ENCODE peak calls at places on chromosomes 7 and 10, in nine cellular contexts. One of them, this sample, is unnamed.
A peak's percentile ranks its signal among the peaks of the same experiment; 100 is the strongest.

GRCh38 chr10:128036746-128037542 is 89.3 kb downstream of the MKI67 start:
- DNase-seq in K562: no peak
- DNase-seq in Peyer's patch: no peak
- DNase-seq in glutamatergic neuron: no peak
- DNase-seq in A549: no peak
- DNase-seq in tibial nerve: no peak
- DNase-seq in cardiac fibroblast: peak; percentile 42
- DNase-seq in neural progenitor cell: no peak
- DNase-seq in fibroblast of the aortic adventitia: no peak
- DNase-seq in this sample: peak; percentile 80

GRCh38 chr7:16836481-16836880 is 31.7 kb upstream of the AGR2 start:
- DNase-seq in K562: no peak
- DNase-seq in Peyer's patch: no peak
- DNase-seq in glutamatergic neuron: no peak
- DNase-seq in A549: no peak
- DNase-seq in tibial nerve: no peak
- DNase-seq in cardiac fibroblast: no peak
- DNase-seq in neural progenitor cell: no peak
- DNase-seq in fibroblast of the aortic adventitia: no peak
- DNase-seq in this sample: no peak

GRCh38 chr7:93717217-93717900 is 142.8 kb upstream of the CALCR start:
- DNase-seq in K562: no peak
- DNase-seq in Peyer's patch: no peak
- DNase-seq in glutamatergic neuron: no peak
- DNase-seq in A549: no peak
- DNase-seq in tibial nerve: no peak
- DNase-seq in cardiac fibroblast: peak; percentile 21
- DNase-seq in neural progenitor cell: no peak
- DNase-seq in fibroblast of the aortic adventitia: peak; percentile 11
- DNase-seq in this sample: peak; percentile 23

GRCh38 chr10:125134916-125135770 is 25.2 kb downstream of the CTBP2 start:
- DNase-seq in K562: no peak
- DNase-seq in Peyer's patch: no peak
- DNase-seq in glutamatergic neuron: no peak
- DNase-seq in A549: no peak
- DNase-seq in tibial nerve: no peak
- DNase-seq in cardiac fibroblast: no peak
- DNase-seq in neural progenitor cell: no peak
- DNase-seq in fibroblast of the aortic adventitia: no peak
- DNase-seq in this sample: no peak

GRCh38 chr7:131072505-131073091 is 255.1 kb upstream of the MKLN1 start:
- DNase-seq in K562: peak; percentile 70
- DNase-seq in Peyer's patch: no peak
- DNase-seq in glutamatergic neuron: no peak
- DNase-seq in A549: peak; percentile 43
- DNase-seq in tibial nerve: no peak
- DNase-seq in cardiac fibroblast: peak; percentile 58
- DNase-seq in neural progenitor cell: peak; percentile 59
- DNase-seq in fibroblast of the aortic adventitia: peak; percentile 68
- DNase-seq in this sample: peak; percentile 18

GRCh38 chr10:89414879-89415821 is 782 bp downstream of the IFIT5 start:
- DNase-seq in K562: no peak
- DNase-seq in Peyer's patch: peak; percentile 72
- DNase-seq in glutamatergic neuron: peak; percentile 64
- DNase-seq in A549: peak; percentile 59
- DNase-seq in tibial nerve: peak; percentile 63
- DNase-seq in cardiac fibroblast: peak; percentile 32
- DNase-seq in neural progenitor cell: peak; percentile 60
- DNase-seq in fibroblast of the aortic adventitia: peak; percentile 43
- DNase-seq in this sample: peak; percentile 47

GRCh38 chr7:55078465-55079372 is 59.9 kb downstream of the EGFR start:
- DNase-seq in K562: peak; percentile 17
- DNase-seq in Peyer's patch: no peak
- DNase-seq in glutamatergic neuron: no peak
- DNase-seq in A549: no peak
- DNase-seq in tibial nerve: peak; percentile 44
- DNase-seq in cardiac fibroblast: no peak
- DNase-seq in neural progenitor cell: peak; percentile 54
- DNase-seq in fibroblast of the aortic adventitia: no peak
- DNase-seq in this sample: no peak

GRCh38 chr10:32958992-32959703 is 1.1 kb upstream of the ITGB1 start:
- DNase-seq in K562: no peak
- DNase-seq in Peyer's patch: no peak
- DNase-seq in glutamatergic neuron: no peak
- DNase-seq in A549: no peak
- DNase-seq in tibial nerve: no peak
- DNase-seq in cardiac fibroblast: no peak
- DNase-seq in neural progenitor cell: no peak
- DNase-seq in fibroblast of the aortic adventitia: no peak
- DNase-seq in this sample: no peak

GRCh38 chr10:3226960-3227724 is 54.6 kb upstream of the PITRM1 start:
- DNase-seq in K562: no peak
- DNase-seq in Peyer's patch: no peak
- DNase-seq in glutamatergic neuron: no peak
- DNase-seq in A549: peak; percentile 36
- DNase-seq in tibial nerve: no peak
- DNase-seq in cardiac fibroblast: peak; percentile 45
- DNase-seq in neural progenitor cell: no peak
- DNase-seq in fibroblast of the aortic adventitia: peak; percentile 90
- DNase-seq in this sample: peak; percentile 79

GRCh38 chr7:130887182-130888016 is 153.4 kb upstream of the KLF14 start:
- DNase-seq in K562: no peak
- DNase-seq in Peyer's patch: no peak
- DNase-seq in glutamatergic neuron: no peak
- DNase-seq in A549: no peak
- DNase-seq in tibial nerve: no peak
- DNase-seq in cardiac fibroblast: peak; percentile 65
- DNase-seq in neural progenitor cell: no peak
- DNase-seq in fibroblast of the aortic adventitia: peak; percentile 81
- DNase-seq in this sample: peak; percentile 82

GRCh38 chr10:125134483-125134848 is 25.9 kb downstream of the CTBP2 start:
- DNase-seq in K562: no peak
- DNase-seq in Peyer's patch: no peak
- DNase-seq in glutamatergic neuron: no peak
- DNase-seq in A549: no peak
- DNase-seq in tibial nerve: no peak
- DNase-seq in cardiac fibroblast: no peak
- DNase-seq in neural progenitor cell: no peak
- DNase-seq in fibroblast of the aortic adventitia: no peak
- DNase-seq in this sample: no peak

GRCh38 chr10:129096340-129096984 is 370.6 kb upstream of the MGMT start:
- DNase-seq in K562: no peak
- DNase-seq in Peyer's patch: peak; percentile 11
- DNase-seq in glutamatergic neuron: no peak
- DNase-seq in A549: no peak
- DNase-seq in tibial nerve: peak; percentile 60
- DNase-seq in cardiac fibroblast: peak; percentile 99
- DNase-seq in neural progenitor cell: no peak
- DNase-seq in fibroblast of the aortic adventitia: peak; percentile 99
- DNase-seq in this sample: peak; percentile 97

GRCh38 chr7:2495402-2496309 is 19.5 kb upstream of the GRIFIN start:
- DNase-seq in K562: no peak
- DNase-seq in Peyer's patch: no peak
- DNase-seq in glutamatergic neuron: peak; percentile 73
- DNase-seq in A549: no peak
- DNase-seq in tibial nerve: no peak
- DNase-seq in cardiac fibroblast: no peak
- DNase-seq in neural progenitor cell: peak; percentile 96
- DNase-seq in fibroblast of the aortic adventitia: no peak
- DNase-seq in this sample: no peak

DNA sequence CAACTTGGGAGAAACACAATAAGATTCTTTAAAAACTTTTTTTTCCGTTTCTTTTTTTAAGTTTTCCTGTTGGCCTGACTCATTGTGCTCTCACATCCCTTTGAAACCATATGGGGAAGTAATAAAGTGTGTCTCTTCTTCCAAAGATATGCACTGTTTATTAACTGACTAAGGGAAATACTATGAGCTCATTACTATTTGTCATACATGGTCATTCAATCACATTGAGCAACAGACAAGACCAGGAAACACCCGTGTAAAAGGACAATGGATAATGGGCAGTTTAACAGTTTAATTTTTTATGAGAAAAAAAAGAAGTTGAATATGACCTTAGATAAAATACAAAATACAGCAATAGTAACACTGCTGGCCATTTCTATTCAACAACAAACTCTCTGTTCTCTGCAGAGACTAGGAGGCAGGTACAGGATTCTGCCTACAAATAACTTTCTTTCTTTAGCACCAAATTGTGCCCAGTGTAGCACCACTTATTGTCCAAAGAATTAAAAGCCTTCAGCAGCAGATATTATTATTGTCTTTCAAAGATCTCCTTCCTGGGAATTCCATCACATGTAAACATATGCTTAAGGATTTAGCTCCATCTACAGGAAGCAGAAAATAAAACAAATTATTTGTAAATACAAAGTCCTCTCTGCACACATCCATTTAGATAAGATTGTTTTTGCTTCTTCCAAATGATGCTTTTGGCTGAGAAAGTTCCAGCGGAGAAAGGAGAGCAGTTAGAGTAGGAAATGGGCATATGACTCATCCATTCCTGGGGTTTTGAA is 55.0 kb upstream of the AKR1E2 start:
- DNase-seq in K562: peak; percentile 10
- DNase-seq in Peyer's patch: no peak
- DNase-seq in glutamatergic neuron: no peak
- DNase-seq in A549: peak; percentile 69
- DNase-seq in tibial nerve: no peak
- DNase-seq in cardiac fibroblast: peak; percentile 92
- DNase-seq in neural progenitor cell: no peak
- DNase-seq in fibroblast of the aortic adventitia: peak; percentile 97
- DNase-seq in this sample: peak; percentile 77
- TF ChIP-seq CTCF in K562: no peak
- TF ChIP-seq CTCF in Peyer's patch: no peak
- TF ChIP-seq CTCF in glutamatergic neuron: no peak
- TF ChIP-seq CTCF in A549: peak; percentile 83
- TF ChIP-seq CTCF in tibial nerve: peak; percentile 20
- TF ChIP-seq CTCF in cardiac fibroblast: peak; percentile 16
- TF ChIP-seq CTCF in neural progenitor cell: peak; percentile 52
- TF ChIP-seq CTCF in fibroblast of the aortic adventitia: peak; percentile 27
- TF ChIP-seq CTCF in this sample: peak; percentile 39

GRCh38 chr7:141752634-141753033 is 11.3 kb upstream of the TAS2R3 start:
- DNase-seq in K562: no peak
- DNase-seq in Peyer's patch: no peak
- DNase-seq in glutamatergic neuron: no peak
- DNase-seq in A549: no peak
- DNase-seq in tibial nerve: no peak
- DNase-seq in cardiac fibroblast: no peak
- DNase-seq in neural progenitor cell: no peak
- DNase-seq in fibroblast of the aortic adventitia: no peak
- DNase-seq in this sample: no peak
- TF ChIP-seq CTCF in K562: peak; percentile 23
- TF ChIP-seq CTCF in Peyer's patch: no peak
- TF ChIP-seq CTCF in glutamatergic neuron: peak; percentile 69
- TF ChIP-seq CTCF in A549: no peak
- TF ChIP-seq CTCF in tibial nerve: no peak
- TF ChIP-seq CTCF in cardiac fibroblast: peak; percentile 30
- TF ChIP-seq CTCF in neural progenitor cell: peak; percentile 48
- TF ChIP-seq CTCF in fibroblast of the aortic adventitia: peak; percentile 25
- TF ChIP-seq CTCF in this sample: peak; percentile 66

GRCh38 chr7:151091988-151092387 is 5.7 kb downstream of the AGAP3 start:
- DNase-seq in K562: no peak
- DNase-seq in Peyer's patch: no peak
- DNase-seq in glutamatergic neuron: no peak
- DNase-seq in A549: no peak
- DNase-seq in tibial nerve: no peak
- DNase-seq in cardiac fibroblast: no peak
- DNase-seq in neural progenitor cell: no peak
- DNase-seq in fibroblast of the aortic adventitia: no peak
- DNase-seq in this sample: no peak

GRCh38 chr7:151089893-151090730 is 3.8 kb downstream of the AGAP3 start:
- DNase-seq in K562: no peak
- DNase-seq in Peyer's patch: no peak
- DNase-seq in glutamatergic neuron: no peak
- DNase-seq in A549: no peak
- DNase-seq in tibial nerve: no peak
- DNase-seq in cardiac fibroblast: no peak
- DNase-seq in neural progenitor cell: no peak
- DNase-seq in fibroblast of the aortic adventitia: no peak
- DNase-seq in this sample: no peak

GRCh38 chr7:151093748-151094147 is 7.5 kb downstream of the AGAP3 start:
- DNase-seq in K562: no peak
- DNase-seq in Peyer's patch: no peak
- DNase-seq in glutamatergic neuron: no peak
- DNase-seq in A549: no peak
- DNase-seq in tibial nerve: no peak
- DNase-seq in cardiac fibroblast: no peak
- DNase-seq in neural progenitor cell: no peak
- DNase-seq in fibroblast of the aortic adventitia: no peak
- DNase-seq in this sample: no peak

GRCh38 chr7:151091003-151091402 is 4.7 kb downstream of the AGAP3 start:
- DNase-seq in K562: no peak
- DNase-seq in Peyer's patch: no peak
- DNase-seq in glutamatergic neuron: no peak
- DNase-seq in A549: no peak
- DNase-seq in tibial nerve: no peak
- DNase-seq in cardiac fibroblast: no peak
- DNase-seq in neural progenitor cell: no peak
- DNase-seq in fibroblast of the aortic adventitia: no peak
- DNase-seq in this sample: no peak

DNA sequence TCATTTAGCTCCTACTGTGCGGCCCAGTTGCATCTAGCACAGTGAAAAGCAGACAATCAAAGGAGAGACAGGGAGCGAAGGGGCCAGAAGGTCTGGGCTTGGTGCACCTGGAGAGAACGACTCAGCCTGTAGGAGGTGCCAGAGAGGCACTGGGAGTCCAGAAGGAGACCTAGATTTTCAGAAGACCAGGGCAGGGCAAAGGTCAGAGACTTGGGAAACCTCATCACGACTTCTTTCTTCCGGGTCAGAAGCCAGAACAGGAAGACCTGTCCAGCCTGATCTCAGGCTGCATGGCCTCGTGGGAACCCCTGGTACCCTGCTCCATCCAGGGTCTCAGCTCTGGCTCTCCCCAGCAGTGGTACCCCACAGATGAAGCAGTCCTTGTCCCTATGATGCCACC is 5.2 kb downstream of the AGAP3 start:
- DNase-seq in K562: peak; percentile 76
- DNase-seq in Peyer's patch: no peak
- DNase-seq in glutamatergic neuron: peak; percentile 74
- DNase-seq in A549: peak; percentile 69
- DNase-seq in tibial nerve: no peak
- DNase-seq in cardiac fibroblast: no peak
- DNase-seq in neural progenitor cell: peak; percentile 70
- DNase-seq in fibroblast of the aortic adventitia: no peak
- DNase-seq in this sample: peak; percentile 42
- TF ChIP-seq CTCF in K562: peak; percentile 86
- TF ChIP-seq CTCF in Peyer's patch: no peak
- TF ChIP-seq CTCF in glutamatergic neuron: peak; percentile 47
- TF ChIP-seq CTCF in A549: peak; percentile 46
- TF ChIP-seq CTCF in tibial nerve: peak; percentile 10
- TF ChIP-seq CTCF in cardiac fibroblast: peak; percentile 66
- TF ChIP-seq CTCF in neural progenitor cell: peak; percentile 68
- TF ChIP-seq CTCF in fibroblast of the aortic adventitia: peak; percentile 57
- TF ChIP-seq CTCF in this sample: peak; percentile 61

DNA sequence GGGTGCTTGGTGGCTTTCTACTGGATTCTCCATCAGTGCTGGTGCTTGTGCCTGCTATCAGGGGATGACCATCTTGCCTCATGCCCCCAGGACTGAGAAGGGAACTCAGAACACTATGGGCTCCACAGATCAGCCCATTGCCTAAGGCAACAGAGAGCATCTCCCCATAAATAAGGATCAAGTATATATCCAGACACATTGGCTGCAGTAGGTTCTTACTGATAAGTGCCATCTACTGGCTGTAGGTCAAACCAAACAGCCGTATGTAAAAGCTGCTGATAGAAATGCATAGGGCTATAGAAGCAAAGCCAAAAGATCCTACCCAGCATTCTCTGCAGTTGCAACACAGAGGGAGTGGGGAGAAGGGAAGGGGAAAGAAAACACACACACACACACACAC is 153.7 kb downstream of the CDK14 start:
- DNase-seq in K562: no peak
- DNase-seq in Peyer's patch: no peak
- DNase-seq in glutamatergic neuron: no peak
- DNase-seq in A549: no peak
- DNase-seq in tibial nerve: no peak
- DNase-seq in cardiac fibroblast: peak; percentile 54
- DNase-seq in neural progenitor cell: no peak
- DNase-seq in fibroblast of the aortic adventitia: peak; percentile 33
- DNase-seq in this sample: peak; percentile 24
- TF ChIP-seq CTCF in K562: no peak
- TF ChIP-seq CTCF in Peyer's patch: no peak
- TF ChIP-seq CTCF in glutamatergic neuron: no peak
- TF ChIP-seq CTCF in A549: no peak
- TF ChIP-seq CTCF in tibial nerve: no peak
- TF ChIP-seq CTCF in cardiac fibroblast: peak; percentile 18
- TF ChIP-seq CTCF in neural progenitor cell: peak; percentile 23
- TF ChIP-seq CTCF in fibroblast of the aortic adventitia: peak; percentile 7
- TF ChIP-seq CTCF in this sample: no peak

This sample was measured in MCF 10A.